ENCODE peak calls at places on chromosomes 3 and 15, in nine cellular contexts. K is colonic mucosa; Q is RWPE1; S is Caco-2; X is K562; R is neural progenitor cell; N is GM13976; G is CD4-positive, alpha-beta T cell; O is heart left ventricle. T is an unnamed sample.

GRCh38 chr15:25136119-25136518 is 181.3 kb downstream of the SNRPN start:
- DNase-seq in K (no peak), Q (no peak), S (no peak), X (peak), R (peak), N (no peak), G (no peak), O (no peak), T (no peak)

GRCh38 chr3:185696039-185696438 is 109.9 kb downstream of the SENP2 start:
- DNase-seq in K (no peak), Q (no peak), S (no peak), X (no peak), R (peak), N (no peak), G (no peak), O (no peak), T (no peak)

GRCh38 chr15:100602822-100603393 is 519 bp downstream of the ASB7 start:
- DNase-seq in K (peak), Q (peak), S (peak), X (peak), R (peak), N (peak), G (peak), O (no peak), T (no peak)

GRCh38 chr3:117681619-117682018 is 972.0 kb downstream of the TUSC7 start:
- DNase-seq in K (no peak), Q (peak), S (no peak), X (no peak), R (no peak), N (no peak), G (no peak), O (no peak), T (no peak)

GRCh38 chr3:37580237-37580636 is 281.4 kb upstream of the CTDSPL start:
- DNase-seq in K (no peak), Q (no peak), S (no peak), X (no peak), R (no peak), N (no peak), G (no peak), O (peak), T (no peak)

GRCh38 chr15:78228356-78228996 is 5.9 kb downstream of the ACSBG1 start:
- DNase-seq in K (no peak), Q (no peak), S (no peak), X (no peak), R (no peak), N (no peak), G (no peak), O (no peak), T (no peak)

GRCh38 chr15:66798426-66799061 is 96.5 kb downstream of the SMAD6 start:
- DNase-seq in K (no peak), Q (no peak), S (no peak), X (no peak), R (no peak), N (no peak), G (no peak), O (no peak), T (no peak)

GRCh38 chr3:190737451-190737850 is 125.0 kb downstream of the GMNC start:
- DNase-seq in K (no peak), Q (no peak), S (no peak), X (no peak), R (no peak), N (no peak), G (no peak), O (no peak), T (no peak)

GRCh38 chr3:195411831-195412230 is 31.0 kb downstream of the ACAP2 start:
- DNase-seq in K (no peak), Q (no peak), S (no peak), X (no peak), R (no peak), N (no peak), G (no peak), O (no peak), T (no peak)

GRCh38 chr3:150345021-150345538 is 63.0 kb upstream of the TSC22D2 start:
- DNase-seq in K (peak), Q (peak), S (peak), X (no peak), R (peak), N (no peak), G (no peak), O (no peak), T (no peak)

GRCh38 chr15:45431502-45431901 is 53.2 kb upstream of the GATM start:
- DNase-seq in K (peak), Q (no peak), S (peak), X (no peak), R (no peak), N (no peak), G (no peak), O (no peak), T (no peak)

GRCh38 chr15:92645051-92645631 is 10.4 kb downstream of the FAM174B start:
- DNase-seq in K (no peak), Q (no peak), S (peak), X (no peak), R (no peak), N (no peak), G (no peak), O (no peak), T (peak)

GRCh38 chr15:90838066-90838465 is 30.3 kb upstream of the FURIN start:
- DNase-seq in K (no peak), Q (no peak), S (no peak), X (no peak), R (no peak), N (no peak), G (peak), O (no peak), T (no peak)

GRCh38 chr15:90840954-90841353 is 27.4 kb upstream of the FURIN start:
- DNase-seq in K (no peak), Q (no peak), S (no peak), X (peak), R (no peak), N (no peak), G (no peak), O (no peak), T (no peak)

GRCh38 chr15:90838544-90838943 is 29.8 kb upstream of the FURIN start:
- DNase-seq in K (no peak), Q (no peak), S (no peak), X (no peak), R (no peak), N (no peak), G (peak), O (no peak), T (no peak)

GRCh38 chr15:90839187-90840071 is 29.0 kb upstream of the FURIN start:
- DNase-seq in K (peak), Q (peak), S (no peak), X (no peak), R (peak), N (peak), G (no peak), O (no peak), T (no peak)

GRCh38 chr15:90840157-90840855 is 28.1 kb upstream of the FURIN start:
- DNase-seq in K (no peak), Q (no peak), S (no peak), X (no peak), R (no peak), N (no peak), G (no peak), O (no peak), T (no peak)
- TF ChIP-seq CTCF in K (no peak), Q (no peak), S (no peak), X (no peak), R (no peak), N (no peak), G (no peak), O (no peak), T (no peak)

DNA sequence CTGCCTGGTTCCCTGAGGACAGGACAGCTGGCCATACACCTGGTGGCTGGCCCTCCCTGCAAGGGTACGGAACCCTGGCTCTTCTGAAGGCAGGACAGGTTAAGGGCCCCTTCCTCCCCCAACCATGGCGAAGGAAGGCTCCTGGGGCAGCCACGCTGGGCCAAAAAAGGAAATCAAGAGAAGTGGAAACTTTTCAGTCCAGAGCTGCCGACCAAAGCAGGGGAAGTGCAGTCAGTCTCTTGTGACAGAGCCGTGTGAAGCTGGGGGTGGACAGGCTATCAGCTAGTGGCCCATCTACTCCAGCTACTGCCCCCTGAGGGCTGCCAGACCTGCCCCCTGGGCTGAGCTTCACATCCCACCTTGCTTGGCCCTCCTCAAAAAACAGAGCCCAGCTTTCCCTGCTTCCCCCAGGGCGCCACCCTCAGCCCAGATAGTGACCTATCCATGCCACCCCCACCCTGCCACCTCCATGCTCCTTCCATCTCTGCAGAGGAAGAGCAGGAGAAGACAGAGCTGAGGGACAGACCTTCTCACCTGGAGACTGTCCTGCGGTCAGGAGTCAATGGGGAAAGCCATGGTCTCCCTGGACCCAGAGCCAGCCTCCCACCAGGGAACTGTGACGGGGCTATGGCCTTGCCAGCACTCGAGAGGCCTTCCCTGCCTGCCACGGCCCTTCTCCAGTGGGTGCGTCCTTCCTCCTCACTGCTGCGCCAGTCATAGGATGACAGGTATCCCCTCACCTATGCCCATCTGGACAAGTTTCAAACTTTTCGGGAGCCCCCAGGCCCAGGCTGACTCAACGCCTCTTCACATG is 4.6 kb downstream of the SEMA7A start:
- DNase-seq in K (no peak), Q (no peak), S (no peak), X (no peak), R (no peak), N (peak), G (no peak), O (no peak), T (no peak)
- TF ChIP-seq CTCF in K (no peak), Q (no peak), S (no peak), X (no peak), R (no peak), N (no peak), G (no peak), O (no peak), T (no peak)

GRCh38 chr3:152517517-152517916 is 248.8 kb downstream of the MBNL1 start:
- DNase-seq in K (no peak), Q (no peak), S (no peak), X (no peak), R (peak), N (no peak), G (no peak), O (no peak), T (no peak)

GRCh38 chr3:152519376-152519775 is 250.6 kb downstream of the MBNL1 start:
- DNase-seq in K (no peak), Q (no peak), S (no peak), X (no peak), R (no peak), N (no peak), G (no peak), O (no peak), T (no peak)

GRCh38 chr3:152516195-152516594 is 247.5 kb downstream of the MBNL1 start:
- DNase-seq in K (no peak), Q (no peak), S (no peak), X (no peak), R (no peak), N (no peak), G (no peak), O (no peak), T (no peak)

GRCh38 chr3:152513301-152513960 is 244.7 kb downstream of the MBNL1 start:
- DNase-seq in K (no peak), Q (no peak), S (no peak), X (no peak), R (no peak), N (no peak), G (no peak), O (no peak), T (no peak)

DNA sequence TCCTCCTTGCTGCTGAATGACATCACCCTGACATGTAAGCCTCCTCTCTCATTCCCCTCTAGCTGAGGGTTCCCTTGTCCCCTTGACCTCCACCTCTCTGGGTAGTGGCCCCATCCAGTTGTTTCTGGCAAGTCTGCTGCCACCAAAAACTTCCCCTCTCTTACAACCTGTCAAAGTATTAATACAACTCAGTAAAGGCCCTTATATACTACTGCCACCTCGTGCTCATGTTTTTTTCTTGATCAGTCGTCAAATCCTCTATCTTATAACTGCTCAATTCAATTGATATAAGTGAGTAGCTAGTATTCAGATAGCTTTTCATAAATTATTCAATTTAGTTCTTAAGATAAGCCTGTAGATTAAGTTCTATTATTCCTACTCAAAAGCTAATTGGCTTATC is 249.6 kb downstream of the MBNL1 start:
- DNase-seq in K (no peak), Q (no peak), S (no peak), X (no peak), R (no peak), N (no peak), G (no peak), O (no peak), T (no peak)
- TF ChIP-seq CTCF in K (no peak), Q (no peak), S (no peak), X (no peak), R (no peak), N (no peak), G (no peak), O (no peak), T (no peak)

GRCh38 chr3:141368062-141368924 is at the start of gene ZBTB38:
- DNase-seq in K (peak), Q (peak), S (peak), X (peak), R (peak), N (peak), G (no peak), O (peak), T (peak)

GRCh38 chr3:141372656-141373055 is 4.4 kb downstream of the ZBTB38 start:
- DNase-seq in K (no peak), Q (no peak), S (no peak), X (no peak), R (no peak), N (no peak), G (no peak), O (no peak), T (no peak)

GRCh38 chr3:141368925-141369794 is 856 bp downstream of the ZBTB38 start:
- DNase-seq in K (no peak), Q (no peak), S (no peak), X (peak), R (no peak), N (no peak), G (no peak), O (no peak), T (no peak)

GRCh38 chr3:141371882-141372281 is 3.6 kb downstream of the ZBTB38 start:
- DNase-seq in K (no peak), Q (no peak), S (no peak), X (no peak), R (no peak), N (no peak), G (no peak), O (no peak), T (no peak)

GRCh38 chr3:141370065-141370533 is 1.8 kb downstream of the ZBTB38 start:
- DNase-seq in K (peak), Q (peak), S (peak), X (peak), R (peak), N (peak), G (peak), O (peak), T (no peak)
- TF ChIP-seq CTCF in K (peak), Q (no peak), S (peak), X (peak), R (peak), N (peak), G (peak), O (peak), T (peak)